ENCODE peak calls at places on chromosomes 16 and 17, in four cellular contexts. I is prostate gland, V is stomach, X is endothelial cell. J is an unnamed sample.

GRCh38 chr17:44543213-44543904 is 13.9 kb upstream of the FZD2 start:
- DNase-seq in I (no peak), V (no peak), X (peak; percentile 33), J (peak; percentile 65)

GRCh38 chr17:29572691-29573557 is 4.4 kb downstream of the TP53I13 start:
- DNase-seq in I (no peak), V (peak; percentile 52), X (peak; percentile 82), J (peak; percentile 85)

GRCh38 chr17:50568659-50569058 is 8.1 kb downstream of the CACNA1G start:
- DNase-seq in I (no peak), V (no peak), X (no peak), J (no peak)

GRCh38 chr17:14688134-14688533 is 387.3 kb downstream of the HS3ST3B1 start:
- DNase-seq in I (no peak), V (no peak), X (no peak), J (no peak)

GRCh38 chr16:29820271-29820701 is at the start of gene MVP:
- DNase-seq in I (peak; percentile 63), V (peak; percentile 78), X (no peak), J (peak; percentile 27)

GRCh38 chr16:31352344-31353115 is 2.4 kb upstream of the ITGAX start:
- DNase-seq in I (no peak), V (no peak), X (no peak), J (no peak)

GRCh38 chr16:89413811-89414585 is 76.4 kb downstream of the ANKRD11 start:
- DNase-seq in I (no peak), V (no peak), X (no peak), J (peak; percentile 61)

GRCh38 chr17:33273743-33274410 is 19.2 kb downstream of the ASIC2 start:
- DNase-seq in I (no peak), V (no peak), X (no peak), J (no peak)

GRCh38 chr16:12260647-12261262 is 284.2 kb downstream of the SNX29 start:
- DNase-seq in I (no peak), V (no peak), X (peak; percentile 48), J (peak; percentile 27)
- TF ChIP-seq CTCF in I (no peak), V (no peak), X (no peak), J (no peak)

GRCh38 chr17:10628756-10629155 is 28.4 kb downstream of the MYH3 start:
- DNase-seq in I (no peak), V (no peak), X (peak; percentile 47), J (peak; percentile 35)
- TF ChIP-seq CTCF in I (no peak), V (peak; percentile 13), X (peak; percentile 82), J (peak; percentile 38)

DNA sequence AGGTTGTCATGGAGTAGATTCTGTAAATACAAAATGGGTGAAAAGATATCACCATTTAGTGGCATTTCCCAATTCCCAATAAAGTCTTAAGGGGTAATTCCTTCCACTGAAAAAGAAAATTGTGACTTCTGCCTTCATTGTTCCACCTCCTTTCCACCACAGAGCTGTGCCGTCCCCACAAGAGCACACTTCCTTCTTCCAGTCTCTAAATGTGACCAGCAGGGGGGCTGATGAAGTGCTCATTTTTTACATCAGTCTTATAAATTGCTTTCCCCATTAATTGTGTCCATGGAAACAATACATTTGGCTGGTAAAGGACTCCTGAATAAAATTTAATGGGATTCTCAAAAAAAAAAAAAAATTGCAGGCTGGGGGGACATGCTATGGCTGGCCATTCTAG is 260.8 kb upstream of the PSMD7 start:
- DNase-seq in I (no peak), V (no peak), X (peak; percentile 33), J (no peak)
- TF ChIP-seq CTCF in I (no peak), V (no peak), X (peak; percentile 38), J (peak; percentile 33)

DNA sequence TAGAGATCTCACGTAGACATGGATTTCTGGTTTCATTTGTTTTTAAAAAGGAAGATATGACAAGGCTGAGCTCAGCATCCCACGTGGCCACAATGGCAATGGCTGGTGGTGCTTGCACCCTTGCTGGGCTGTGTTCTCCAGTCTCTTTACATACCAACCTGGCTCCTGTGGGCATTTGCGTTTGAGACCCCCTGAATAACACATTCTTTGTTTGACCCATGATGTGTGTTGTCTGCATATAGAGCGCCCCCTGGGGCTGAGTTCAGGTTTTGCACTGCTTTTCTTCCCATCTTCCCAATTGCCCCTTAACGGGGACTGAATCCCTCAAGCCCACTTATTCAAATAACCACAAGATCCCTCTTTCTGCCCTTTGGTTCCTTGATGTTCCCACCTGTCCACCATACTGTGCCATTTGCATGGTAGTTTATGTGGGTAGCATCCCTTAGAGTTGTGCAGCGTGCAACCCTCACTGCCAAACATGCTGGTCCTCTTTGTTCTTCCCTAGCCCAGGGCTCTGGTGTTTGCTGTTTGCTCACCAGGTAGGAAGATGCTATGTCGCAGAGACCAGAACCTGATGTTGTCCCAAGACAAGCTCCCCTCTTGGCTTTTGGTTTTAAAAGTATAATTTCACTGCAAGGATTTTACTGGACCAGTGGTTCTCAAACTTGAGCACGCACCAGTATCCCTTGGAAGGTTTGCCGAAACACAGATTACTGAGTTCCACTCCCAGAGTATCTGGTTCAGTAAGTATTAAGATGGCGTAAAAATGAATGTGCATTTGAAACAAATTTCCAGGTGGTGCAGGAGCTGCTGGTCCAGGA is 38.5 kb upstream of the NKD1 start:
- DNase-seq in I (no peak), V (peak; percentile 31), X (peak; percentile 57), J (no peak)
- TF ChIP-seq CTCF in I (no peak), V (peak; percentile 33), X (peak; percentile 90), J (peak; percentile 43)

GRCh38 chr16:75550211-75550662 is 5.8 kb downstream of the TMEM231 start:
- DNase-seq in I (peak; percentile 20), V (peak; percentile 31), X (peak; percentile 75), J (no peak)
- TF ChIP-seq CTCF in I (peak; percentile 53), V (no peak), X (peak; percentile 45), J (no peak)

DNA sequence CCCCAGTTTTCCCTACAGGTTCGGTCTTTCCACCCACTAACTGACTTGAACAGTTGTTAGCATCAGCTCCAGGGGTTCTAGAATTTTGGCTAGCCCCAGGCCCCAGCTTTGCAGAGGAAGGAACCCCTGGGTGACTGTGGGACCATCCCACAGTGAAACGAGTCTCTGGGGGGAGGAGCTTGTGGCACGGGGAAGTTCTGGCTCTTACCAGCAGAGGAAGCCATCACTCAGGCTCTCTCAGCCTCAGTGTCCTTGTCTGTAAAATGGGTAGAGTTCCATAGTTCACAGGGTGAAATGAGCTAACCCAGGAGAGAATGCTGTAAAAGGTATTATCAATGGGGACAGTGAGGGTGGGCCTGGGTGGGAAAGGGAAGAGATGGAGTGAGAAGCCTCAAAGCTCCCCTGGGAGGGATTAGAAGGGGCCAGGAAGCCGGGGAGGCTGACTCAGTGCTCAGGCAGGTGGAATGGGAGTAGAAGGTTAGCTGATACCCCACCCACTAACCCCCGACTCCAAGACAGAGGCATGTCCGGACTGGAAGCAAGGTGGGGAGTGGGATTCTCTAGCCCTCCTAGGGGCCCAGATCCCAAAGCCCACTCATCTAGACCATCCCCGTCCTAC is 30.9 kb upstream of the CDC42EP4 start:
- DNase-seq in I (no peak), V (no peak), X (no peak), J (no peak)
- TF ChIP-seq CTCF in I (no peak), V (no peak), X (no peak), J (no peak)

DNA sequence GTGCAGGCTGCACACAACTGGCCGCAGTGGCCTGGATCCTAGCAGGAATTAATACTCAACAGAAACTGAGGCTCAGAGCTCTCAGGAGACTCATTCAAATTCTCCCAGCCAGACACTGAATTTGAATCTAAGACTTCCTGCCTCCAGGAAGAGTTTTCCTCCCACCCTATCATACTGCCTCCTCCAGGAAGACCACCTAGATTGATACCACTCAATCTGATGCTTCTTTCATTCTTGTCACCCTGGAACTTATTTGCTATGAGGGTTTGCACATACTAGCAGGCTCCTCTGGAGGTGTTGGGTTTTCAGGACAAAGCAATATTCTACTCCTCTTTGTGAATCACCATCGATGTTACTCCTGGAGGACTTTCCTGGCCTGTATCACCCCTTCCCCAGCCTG is 5.7 kb upstream of the RPL38 start:
- DNase-seq in I (no peak), V (no peak), X (no peak), J (no peak)
- TF ChIP-seq CTCF in I (no peak), V (no peak), X (no peak), J (no peak)

DNA sequence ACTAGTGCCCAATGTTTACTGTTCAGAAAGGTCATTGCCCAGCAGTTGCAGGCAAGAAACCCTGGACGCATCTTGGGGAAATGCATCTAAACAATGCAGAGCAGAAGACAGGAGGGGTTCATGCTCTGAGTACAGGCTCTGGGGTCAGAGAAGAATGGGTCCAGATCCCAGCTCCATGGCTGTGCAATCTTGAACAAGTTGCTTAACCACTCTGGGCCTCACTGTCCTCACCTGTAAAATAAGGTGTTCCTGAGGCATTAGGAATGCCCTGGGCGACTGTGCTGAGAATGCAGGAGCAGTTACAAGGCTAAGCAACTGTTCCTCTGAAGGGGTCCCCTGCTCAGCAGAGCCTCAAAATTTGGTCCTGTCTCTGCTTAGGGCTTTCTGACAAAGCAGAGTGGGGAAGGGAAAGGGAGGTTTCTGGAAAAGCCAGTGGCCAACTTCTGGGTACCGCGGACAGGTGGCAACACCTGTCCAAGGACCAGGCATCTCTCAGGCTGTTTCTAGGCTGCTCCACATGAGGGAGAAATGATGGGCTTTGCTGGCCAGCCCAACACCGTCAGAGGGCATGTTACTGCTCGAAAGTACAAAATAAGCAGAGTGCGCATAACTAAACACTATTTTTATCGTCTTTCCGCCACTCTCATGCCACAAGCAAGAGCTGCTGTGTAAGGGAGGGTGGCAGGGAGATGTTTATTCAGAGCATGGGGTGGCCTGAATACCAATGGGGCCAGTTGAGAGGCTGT is 176.8 kb downstream of the XYLT1 start:
- DNase-seq in I (no peak), V (no peak), X (no peak), J (no peak)
- TF ChIP-seq CTCF in I (no peak), V (no peak), X (no peak), J (no peak)

J was measured in nephron progenitor cell.